ENCODE peak calls at places on chromosomes 6 and 20, in four cellular contexts. L is AG04450, D is right atrium auricular region, N is PC-9. J is an unnamed sample.
A peak's percentile ranks its signal among the peaks of the same experiment; 100 is the strongest.

GRCh38 chr20:835220-836045 is 1.9 kb downstream of the FAM110A start:
- DNase-seq in L (no peak), D (no peak), N (no peak), J (no peak)

GRCh38 chr6:150898390-150899170 is 33.1 kb downstream of the MTHFD1L start:
- DNase-seq in L (no peak), D (peak; percentile 36), N (no peak), J (no peak)

GRCh38 chr6:148565931-148566663 is 180.7 kb upstream of the UST start:
- DNase-seq in L (peak; percentile 75), D (peak; percentile 77), N (peak; percentile 17), J (no peak)

GRCh38 chr20:63627129-63627699 is 313 bp upstream of the GMEB2 start:
- DNase-seq in L (peak; percentile 74), D (peak; percentile 97), N (peak; percentile 97), J (peak; percentile 73)

GRCh38 chr20:7980332-7981046 is 39.1 kb downstream of the TMX4 start:
- DNase-seq in L (peak; percentile 24), D (no peak), N (peak; percentile 2), J (no peak)

GRCh38 chr20:35954907-35955251 is 577 bp upstream of the SCAND1 start:
- DNase-seq in L (no peak), D (peak; percentile 61), N (no peak), J (no peak)

GRCh38 chr6:1901556-1901955 is 291.8 kb downstream of the FOXC1 start:
- DNase-seq in L (peak; percentile 10), D (no peak), N (no peak), J (no peak)

GRCh38 chr20:11333634-11334033 is 584.1 kb upstream of the BTBD3 start:
- DNase-seq in L (no peak), D (no peak), N (no peak), J (no peak)

GRCh38 chr20:17873410-17874270 is 95.0 kb downstream of the SNX5 start:
- DNase-seq in L (peak; percentile 96), D (peak; percentile 83), N (peak; percentile 71), J (no peak)

GRCh38 chr20:56554869-56555268 is 21.8 kb downstream of the FAM209B start:
- DNase-seq in L (peak; percentile 81), D (no peak), N (peak; percentile 77), J (peak; percentile 23)

GRCh38 chr20:658731-659291 is 5.8 kb upstream of the SRXN1 start:
- DNase-seq in L (no peak), D (no peak), N (no peak), J (no peak)

GRCh38 chr6:44341095-44341890 is 1.2 kb upstream of the SPATS1 start:
- DNase-seq in L (no peak), D (no peak), N (no peak), J (no peak)

GRCh38 chr6:159077123-159077522 is 32.3 kb upstream of the TAGAP start:
- DNase-seq in L (no peak), D (no peak), N (no peak), J (no peak)

GRCh38 chr20:5945963-5946362 is 4.4 kb downstream of the TRMT6 start:
- DNase-seq in L (peak; percentile 56), D (no peak), N (no peak), J (no peak)

GRCh38 chr20:23879328-23879798 is at the start of gene CST5:
- DNase-seq in L (no peak), D (no peak), N (no peak), J (no peak)

GRCh38 chr6:133548409-133548808 is 307.3 kb downstream of the EYA4 start:
- DNase-seq in L (peak; percentile 70), D (no peak), N (no peak), J (peak; percentile 21)

GRCh38 chr6:132995009-132995408 is 180.6 kb downstream of the RPS12 start:
- DNase-seq in L (no peak), D (no peak), N (no peak), J (no peak)

GRCh38 chr6:100304575-100304974 is 160.1 kb downstream of the SIM1 start:
- DNase-seq in L (no peak), D (no peak), N (no peak), J (no peak)

GRCh38 chr6:131995924-131996323 is 44.8 kb upstream of the CCN2 start:
- DNase-seq in L (peak; percentile 55), D (no peak), N (no peak), J (no peak)

GRCh38 chr20:18715564-18715963 is 98.0 kb upstream of the SCP2D1 start:
- DNase-seq in L (no peak), D (no peak), N (no peak), J (no peak)

GRCh38 chr6:29651413-29652197 is 5.3 kb upstream of the MOG start:
- DNase-seq in L (no peak), D (no peak), N (no peak), J (no peak)

GRCh38 chr6:20223119-20223518 is 10.8 kb upstream of the MBOAT1 start:
- DNase-seq in L (no peak), D (no peak), N (no peak), J (no peak)

GRCh38 chr6:158627940-158628211 is 16.7 kb downstream of the DYNLT1 start:
- DNase-seq in L (no peak), D (no peak), N (no peak), J (no peak)

GRCh38 chr20:16205505-16205904 is 367.7 kb downstream of the KIF16B start:
- DNase-seq in L (no peak), D (no peak), N (no peak), J (no peak)

GRCh38 chr20:34042286-34042685 is 48.6 kb downstream of the RALY start:
- DNase-seq in L (no peak), D (no peak), N (no peak), J (no peak)

GRCh38 chr6:24893342-24893850 is 42.4 kb downstream of the RIPOR2 start:
- DNase-seq in L (no peak), D (no peak), N (no peak), J (no peak)

GRCh38 chr6:156854466-156855161 is 77.4 kb downstream of the ARID1B start:
- DNase-seq in L (no peak), D (no peak), N (no peak), J (no peak)

GRCh38 chr6:82353848-82354247 is 9.8 kb upstream of the TPBG start:
- DNase-seq in L (no peak), D (no peak), N (no peak), J (no peak)

GRCh38 chr6:15063253-15063853 is 182.5 kb upstream of the JARID2 start:
- DNase-seq in L (no peak), D (no peak), N (no peak), J (no peak)

GRCh38 chr6:47524136-47524840 is 46.7 kb downstream of the CD2AP start:
- DNase-seq in L (no peak), D (no peak), N (no peak), J (no peak)

GRCh38 chr6:127267742-127268588 is 1.3 kb downstream of the RNF146 start:
- DNase-seq in L (no peak), D (no peak), N (no peak), J (no peak)

GRCh38 chr6:6277418-6277817 is 43.0 kb downstream of the F13A1 start:
- DNase-seq in L (no peak), D (no peak), N (no peak), J (no peak)

GRCh38 chr6:41937881-41938574 is 3.6 kb downstream of the CCND3 start:
- DNase-seq in L (no peak), D (no peak), N (no peak), J (no peak)

GRCh38 chr6:117512056-117512828 is 29.8 kb downstream of the DCBLD1 start:
- DNase-seq in L (no peak), D (no peak), N (no peak), J (no peak)

GRCh38 chr6:10144772-10145171 is 270.1 kb downstream of the TFAP2A start:
- DNase-seq in L (no peak), D (no peak), N (no peak), J (no peak)

GRCh38 chr6:22575190-22575589 is 5.8 kb downstream of the HDGFL1 start:
- DNase-seq in L (no peak), D (no peak), N (no peak), J (no peak)

GRCh38 chr6:137171824-137172733 is 1.4 kb downstream of the IL22RA2 start:
- DNase-seq in L (no peak), D (no peak), N (peak; percentile 25), J (no peak)

GRCh38 chr6:138162104-138162946 is 586 bp downstream of the ARFGEF3 start:
- DNase-seq in L (no peak), D (no peak), N (no peak), J (peak; percentile 59)

GRCh38 chr20:45094201-45094600 is 6.7 kb downstream of the KCNS1 start:
- DNase-seq in L (no peak), D (no peak), N (no peak), J (no peak)

GRCh38 chr6:108027054-108027453 is 47.5 kb downstream of the OSTM1 start:
- DNase-seq in L (no peak), D (no peak), N (no peak), J (no peak)
- TF ChIP-seq CTCF in L (no peak), D (no peak), N (no peak), J (no peak)

DNA sequence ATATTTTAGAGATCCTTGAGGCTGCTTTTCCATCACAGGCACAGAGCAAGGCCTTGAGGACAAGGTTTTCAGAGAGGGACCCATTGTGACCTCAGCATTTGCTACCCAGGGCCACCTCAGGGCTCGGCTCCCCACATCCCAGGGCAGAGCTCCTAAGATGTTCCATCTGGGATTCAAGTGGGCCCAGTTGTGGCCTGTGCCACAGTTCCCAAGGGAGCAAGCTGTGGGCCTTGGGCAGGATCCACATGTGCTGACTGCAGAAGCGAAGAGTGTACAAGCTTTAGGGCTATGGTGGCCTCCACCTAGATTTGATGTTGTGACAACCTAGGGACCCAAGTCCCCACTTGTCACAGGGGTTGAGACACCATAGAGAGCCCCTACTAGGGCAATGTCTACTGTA is 608.1 kb downstream of the HACE1 start:
- DNase-seq in L (no peak), D (no peak), N (no peak), J (no peak)
- H3K4me3 ChIP-seq in L (no peak overlapping the region), D (no peak overlapping the region), N (no peak overlapping the region), J (no peak overlapping the region)

GRCh38 chr20:9028419-9028818 is 40.5 kb upstream of the PLCB4 start:
- DNase-seq in L (no peak), D (no peak), N (no peak), J (no peak)

GRCh38 chr20:9027626-9028025 is 41.3 kb upstream of the PLCB4 start:
- DNase-seq in L (no peak), D (no peak), N (no peak), J (no peak)

GRCh38 chr20:9035129-9035528 is 33.8 kb upstream of the PLCB4 start:
- DNase-seq in L (peak; percentile 72), D (no peak), N (peak; percentile 53), J (no peak)

GRCh38 chr20:9032758-9033157 is 36.1 kb upstream of the PLCB4 start:
- DNase-seq in L (no peak), D (no peak), N (no peak), J (no peak)

GRCh38 chr20:9031951-9032350 is 36.9 kb upstream of the PLCB4 start:
- DNase-seq in L (no peak), D (no peak), N (no peak), J (no peak)
- TF ChIP-seq CTCF in L (no peak), D (no peak), N (no peak), J (no peak)

GRCh38 chr6:119314894-119315272 is 34.7 kb downstream of the MAN1A1 start:
- DNase-seq in L (no peak), D (no peak), N (no peak), J (no peak)
- H3K4me3 ChIP-seq in L (no peak overlapping the region), D (no peak overlapping the region), N (no peak overlapping the region), J (no peak overlapping the region)

DNA sequence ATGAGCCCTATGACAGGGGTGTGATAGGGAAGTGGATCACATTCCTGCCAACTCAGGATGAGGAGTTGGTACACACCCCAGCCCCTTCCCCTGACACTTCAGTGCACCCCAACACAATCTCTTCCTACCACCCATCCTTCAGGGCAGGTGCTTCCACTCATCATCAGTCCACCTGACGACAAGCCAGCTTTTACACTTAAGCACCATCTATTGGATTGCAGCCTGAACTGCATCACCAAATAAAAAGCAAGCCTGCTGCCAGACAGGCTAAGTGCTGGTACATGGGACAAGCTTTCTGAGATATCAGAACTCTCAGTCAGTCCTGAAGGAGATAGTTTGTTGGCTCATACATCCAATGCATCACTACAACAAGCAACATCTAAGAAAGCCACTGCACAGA is 69.0 kb upstream of the TMEM200A start:
- DNase-seq in L (no peak), D (no peak), N (no peak), J (no peak)
- TF ChIP-seq CTCF in L (peak; percentile 3), D (no peak), N (peak; percentile 17), J (peak; percentile 37)